ENCODE peak calls at places on chromosomes 7 and 10, in six cellular contexts. One of them, this sample, is unnamed.

GRCh38 chr7:47149208-47149864 is 432.6 kb downstream of the TNS3 start:
- DNase-seq in HCT116: no peak
- DNase-seq in WTC11: no peak
- DNase-seq in H1: no peak
- DNase-seq in GM12878: no peak
- DNase-seq in HepG2: no peak
- DNase-seq in this sample: no peak

GRCh38 chr10:117710181-117710798 is 167.7 kb downstream of the EMX2 start:
- DNase-seq in HCT116: no peak
- DNase-seq in WTC11: peak; percentile 29
- DNase-seq in H1: no peak
- DNase-seq in GM12878: no peak
- DNase-seq in HepG2: no peak
- DNase-seq in this sample: peak; percentile 25

GRCh38 chr10:114350751-114351150 is 53.6 kb downstream of the AFAP1L2 start:
- DNase-seq in HCT116: no peak
- DNase-seq in WTC11: peak; percentile 38
- DNase-seq in H1: no peak
- DNase-seq in GM12878: no peak
- DNase-seq in HepG2: no peak
- DNase-seq in this sample: no peak

GRCh38 chr10:79241990-79242619 is 105.2 kb upstream of the PPIF start:
- DNase-seq in HCT116: no peak
- DNase-seq in WTC11: peak; percentile 54
- DNase-seq in H1: no peak
- DNase-seq in GM12878: no peak
- DNase-seq in HepG2: no peak
- DNase-seq in this sample: peak; percentile 54

GRCh38 chr7:91850455-91850854 is 30.0 kb downstream of the MTERF1 start:
- DNase-seq in HCT116: peak; percentile 64
- DNase-seq in WTC11: no peak
- DNase-seq in H1: no peak
- DNase-seq in GM12878: no peak
- DNase-seq in HepG2: no peak
- DNase-seq in this sample: no peak

GRCh38 chr7:21949522-21949921 is 3.8 kb upstream of the CDCA7L start:
- DNase-seq in HCT116: no peak
- DNase-seq in WTC11: no peak
- DNase-seq in H1: no peak
- DNase-seq in GM12878: no peak
- DNase-seq in HepG2: no peak
- DNase-seq in this sample: no peak

GRCh38 chr7:28055161-28055544 is 125.4 kb downstream of the JAZF1 start:
- DNase-seq in HCT116: no peak
- DNase-seq in WTC11: no peak
- DNase-seq in H1: no peak
- DNase-seq in GM12878: no peak
- DNase-seq in HepG2: no peak
- DNase-seq in this sample: no peak

GRCh38 chr7:48643420-48644013 is 280.8 kb upstream of the CDC14C start:
- DNase-seq in HCT116: no peak
- DNase-seq in WTC11: no peak
- DNase-seq in H1: no peak
- DNase-seq in GM12878: no peak
- DNase-seq in HepG2: no peak
- DNase-seq in this sample: no peak

GRCh38 chr10:15015451-15015850 is 28.3 kb upstream of the OLAH start:
- DNase-seq in HCT116: no peak
- DNase-seq in WTC11: no peak
- DNase-seq in H1: no peak
- DNase-seq in GM12878: no peak
- DNase-seq in HepG2: no peak
- DNase-seq in this sample: no peak

GRCh38 chr7:44978511-44979366 is at the start of gene MYO1G:
- DNase-seq in HCT116: no peak
- DNase-seq in WTC11: no peak
- DNase-seq in H1: no peak
- DNase-seq in GM12878: peak; percentile 88
- DNase-seq in HepG2: no peak
- DNase-seq in this sample: no peak

GRCh38 chr7:4058158-4058557 is 623.9 kb upstream of the FOXK1 start:
- DNase-seq in HCT116: no peak
- DNase-seq in WTC11: no peak
- DNase-seq in H1: no peak
- DNase-seq in GM12878: no peak
- DNase-seq in HepG2: no peak
- DNase-seq in this sample: no peak

GRCh38 chr10:11255796-11256444 is 238.2 kb downstream of the CELF2 start:
- DNase-seq in HCT116: no peak
- DNase-seq in WTC11: no peak
- DNase-seq in H1: no peak
- DNase-seq in GM12878: no peak
- DNase-seq in HepG2: no peak
- DNase-seq in this sample: no peak

GRCh38 chr7:16064316-16064715 is 357.0 kb downstream of the CRPPA start:
- DNase-seq in HCT116: no peak
- DNase-seq in WTC11: no peak
- DNase-seq in H1: no peak
- DNase-seq in GM12878: no peak
- DNase-seq in HepG2: no peak
- DNase-seq in this sample: no peak

GRCh38 chr7:44376429-44377133 is 51.2 kb upstream of the CAMK2B start:
- DNase-seq in HCT116: no peak
- DNase-seq in WTC11: no peak
- DNase-seq in H1: no peak
- DNase-seq in GM12878: no peak
- DNase-seq in HepG2: no peak
- DNase-seq in this sample: no peak

GRCh38 chr7:152859781-152860191 is 100.2 kb downstream of the ACTR3B start:
- DNase-seq in HCT116: peak; percentile 8
- DNase-seq in WTC11: peak; percentile 52
- DNase-seq in H1: peak; percentile 25
- DNase-seq in GM12878: no peak
- DNase-seq in HepG2: peak; percentile 15
- DNase-seq in this sample: peak; percentile 80

GRCh38 chr7:114653391-114654088 is 238.9 kb downstream of the FOXP2 start:
- DNase-seq in HCT116: no peak
- DNase-seq in WTC11: no peak
- DNase-seq in H1: no peak
- DNase-seq in GM12878: no peak
- DNase-seq in HepG2: no peak
- DNase-seq in this sample: no peak

GRCh38 chr10:85362401-85362800 is 1004.2 kb downstream of the GRID1 start:
- DNase-seq in HCT116: no peak
- DNase-seq in WTC11: no peak
- DNase-seq in H1: no peak
- DNase-seq in GM12878: no peak
- DNase-seq in HepG2: no peak
- DNase-seq in this sample: no peak

GRCh38 chr10:72567884-72568283 is 58.0 kb downstream of the MICU1 start:
- DNase-seq in HCT116: peak; percentile 10
- DNase-seq in WTC11: no peak
- DNase-seq in H1: no peak
- DNase-seq in GM12878: no peak
- DNase-seq in HepG2: peak; percentile 11
- DNase-seq in this sample: peak; percentile 64

GRCh38 chr10:70355234-70356021 is 27.0 kb downstream of the LRRC20 start:
- DNase-seq in HCT116: no peak
- DNase-seq in WTC11: no peak
- DNase-seq in H1: no peak
- DNase-seq in GM12878: peak; percentile 94
- DNase-seq in HepG2: no peak
- DNase-seq in this sample: no peak

GRCh38 chr10:107232013-107232412 is 67.5 kb upstream of the SORCS1 start:
- DNase-seq in HCT116: no peak
- DNase-seq in WTC11: no peak
- DNase-seq in H1: no peak
- DNase-seq in GM12878: no peak
- DNase-seq in HepG2: no peak
- DNase-seq in this sample: no peak
- TF ChIP-seq ATF3 in HCT116: no peak
- TF ChIP-seq ATF3 in WTC11: no peak
- TF ChIP-seq ATF3 in H1: no peak
- TF ChIP-seq ATF3 in GM12878: no peak
- TF ChIP-seq ATF3 in HepG2: no peak
- TF ChIP-seq ATF3 in this sample: no peak

DNA sequence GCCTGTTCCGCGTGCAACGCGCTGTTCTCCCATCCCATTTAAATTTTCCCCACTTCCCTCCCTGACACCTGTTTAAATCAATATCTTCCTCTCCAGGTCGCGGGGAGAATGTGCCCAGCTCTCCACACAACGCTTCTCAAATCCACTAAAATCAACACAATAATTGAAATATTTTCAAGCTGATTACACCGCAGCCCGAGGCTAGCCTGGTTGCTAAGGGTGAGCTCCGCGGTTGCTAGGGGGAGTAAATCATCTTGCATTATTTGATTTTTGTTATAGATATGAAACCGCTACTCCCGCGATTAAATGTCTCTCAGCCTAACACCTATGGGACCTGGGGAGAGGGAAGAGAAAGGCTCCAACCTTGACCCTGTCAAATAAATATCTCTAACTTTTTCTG is 36.2 kb downstream of the UNCX start:
- DNase-seq in HCT116: no peak
- DNase-seq in WTC11: no peak
- DNase-seq in H1: no peak
- DNase-seq in GM12878: no peak
- DNase-seq in HepG2: no peak
- DNase-seq in this sample: no peak
- TF ChIP-seq ATF3 in HCT116: no peak
- TF ChIP-seq ATF3 in WTC11: no peak
- TF ChIP-seq ATF3 in H1: no peak
- TF ChIP-seq ATF3 in GM12878: no peak
- TF ChIP-seq ATF3 in HepG2: no peak
- TF ChIP-seq ATF3 in this sample: no peak

DNA sequence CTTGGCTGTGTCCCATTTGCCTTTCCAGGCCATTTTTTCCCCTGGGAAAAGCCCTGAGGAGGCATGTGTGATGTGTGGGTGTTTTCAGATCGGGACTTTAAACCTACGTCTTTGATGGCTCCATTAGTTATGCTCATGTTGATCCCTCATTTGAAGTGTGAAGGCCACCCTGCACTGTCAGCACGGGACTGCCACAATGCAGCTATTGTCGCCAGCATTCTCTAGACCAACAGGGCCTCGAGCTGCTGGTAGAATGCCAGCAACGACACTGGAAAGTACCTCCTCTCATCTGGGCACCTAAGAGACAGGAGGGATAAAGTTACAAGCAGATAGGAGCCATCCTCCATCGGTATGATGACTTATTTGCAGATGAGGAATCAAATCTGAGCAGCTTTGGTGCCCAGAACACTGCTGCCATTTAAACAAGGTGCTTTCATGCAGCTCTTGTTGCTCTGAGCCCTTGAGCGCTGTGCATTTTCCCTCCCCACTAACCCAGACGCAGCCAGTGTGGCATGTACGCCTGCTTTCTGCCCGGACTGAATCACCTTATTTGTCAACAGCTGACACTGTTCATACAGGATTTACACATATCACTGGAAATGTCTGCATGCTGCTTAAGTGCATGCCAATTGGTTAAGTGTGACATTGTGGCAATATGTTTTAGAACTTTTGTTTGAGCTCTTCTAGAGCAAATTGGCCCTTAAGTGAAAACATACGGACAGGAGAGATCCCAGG is 175.0 kb upstream of the PITRM1 start:
- DNase-seq in HCT116: no peak
- DNase-seq in WTC11: no peak
- DNase-seq in H1: no peak
- DNase-seq in GM12878: no peak
- DNase-seq in HepG2: peak; percentile 9
- DNase-seq in this sample: no peak
- TF ChIP-seq ATF3 in HCT116: no peak
- TF ChIP-seq ATF3 in WTC11: no peak
- TF ChIP-seq ATF3 in H1: no peak
- TF ChIP-seq ATF3 in GM12878: no peak
- TF ChIP-seq ATF3 in HepG2: no peak
- TF ChIP-seq ATF3 in this sample: no peak

DNA sequence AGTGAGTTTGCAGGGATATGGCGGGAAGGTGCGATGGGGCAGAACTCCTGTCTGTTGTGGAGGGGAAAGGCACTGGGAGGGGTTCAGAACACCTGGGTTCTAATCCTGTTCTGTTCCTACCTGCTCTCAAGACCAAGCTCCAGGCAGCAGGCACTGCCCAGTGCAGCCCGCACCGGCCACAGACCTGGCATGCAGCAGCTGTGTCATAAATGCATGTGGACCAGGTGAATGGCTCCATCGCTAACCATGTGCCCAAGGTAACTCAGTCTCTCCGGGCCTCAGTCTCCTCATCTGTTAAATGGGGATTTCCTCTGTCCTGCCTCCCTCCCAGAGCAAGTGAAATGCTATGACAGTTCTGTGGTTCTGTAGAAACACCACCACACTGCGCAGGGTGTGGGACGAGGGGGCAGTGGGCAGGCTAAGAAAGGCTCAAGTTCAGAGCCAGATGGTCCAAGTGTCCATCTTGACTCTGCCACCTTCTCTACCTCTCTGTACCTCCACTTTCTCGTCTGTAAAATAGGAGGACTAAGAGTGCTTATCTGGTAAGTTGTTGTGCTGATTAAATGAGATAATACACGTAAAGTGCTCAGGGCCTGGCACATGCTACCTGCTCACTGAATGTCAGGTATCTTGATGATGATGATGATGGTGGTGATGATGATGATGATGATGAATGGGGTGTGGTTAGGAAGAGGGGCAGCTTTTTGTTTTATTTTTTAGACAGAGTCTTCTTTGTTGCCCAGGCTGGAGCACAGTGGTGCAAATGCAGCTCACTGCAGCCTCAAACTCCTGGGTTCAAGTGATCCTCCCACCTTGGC is 22.9 kb downstream of the ATP6V1F start:
- DNase-seq in HCT116: no peak
- DNase-seq in WTC11: no peak
- DNase-seq in H1: no peak
- DNase-seq in GM12878: no peak
- DNase-seq in HepG2: no peak
- DNase-seq in this sample: no peak
- TF ChIP-seq ATF3 in HCT116: no peak
- TF ChIP-seq ATF3 in WTC11: no peak
- TF ChIP-seq ATF3 in H1: no peak
- TF ChIP-seq ATF3 in GM12878: no peak
- TF ChIP-seq ATF3 in HepG2: no peak
- TF ChIP-seq ATF3 in this sample: no peak

GRCh38 chr7:80499350-80499955 is 12.4 kb downstream of the GNAT3 start:
- DNase-seq in HCT116: peak; percentile 87
- DNase-seq in WTC11: peak; percentile 12
- DNase-seq in H1: peak; percentile 33
- DNase-seq in GM12878: no peak
- DNase-seq in HepG2: peak; percentile 72
- DNase-seq in this sample: no peak
- TF ChIP-seq ATF3 in HCT116: no peak
- TF ChIP-seq ATF3 in WTC11: no peak
- TF ChIP-seq ATF3 in H1: no peak
- TF ChIP-seq ATF3 in GM12878: no peak
- TF ChIP-seq ATF3 in HepG2: peak; percentile 44
- TF ChIP-seq ATF3 in this sample: no peak

This sample was measured in K562.